ENCODE peak calls at places on chromosomes 13 and 19, in seven cellular contexts. One of them, this sample, is unnamed.

GRCh38 chr19:39953915-39954314 is 17.1 kb upstream of the PSMC4 start:
- DNase-seq in IMR-90: no peak
- DNase-seq in H1: no peak
- DNase-seq in mesendoderm: no peak
- DNase-seq in trophoblast cell: no peak
- DNase-seq in H9: no peak
- DNase-seq in mesenchymal stem cell: no peak
- DNase-seq in this sample: no peak

GRCh38 chr13:99693812-99694211 is 192.5 kb downstream of the TM9SF2 start:
- DNase-seq in mesenchymal stem cell: no peak
- DNase-seq in IMR-90: no peak
- DNase-seq in mesendoderm: no peak
- DNase-seq in H9: no peak
- DNase-seq in H1: no peak
- DNase-seq in trophoblast cell: no peak
- DNase-seq in this sample: no peak

GRCh38 chr19:40457953-40458596 is 7.5 kb downstream of the BLVRB start:
- DNase-seq in H1: no peak
- DNase-seq in mesenchymal stem cell: no peak
- DNase-seq in H9: no peak
- DNase-seq in mesendoderm: no peak
- DNase-seq in IMR-90: no peak
- DNase-seq in trophoblast cell: no peak
- DNase-seq in this sample: no peak

GRCh38 chr13:42549555-42549941 is 24.4 kb upstream of the TNFSF11 start:
- DNase-seq in H9: no peak
- DNase-seq in H1: no peak
- DNase-seq in trophoblast cell: no peak
- DNase-seq in IMR-90: no peak
- DNase-seq in mesenchymal stem cell: peak
- DNase-seq in mesendoderm: no peak
- DNase-seq in this sample: no peak

GRCh38 chr19:53519431-53519830 is 18.5 kb upstream of the ZNF331 start:
- DNase-seq in mesenchymal stem cell: no peak
- DNase-seq in H1: no peak
- DNase-seq in trophoblast cell: no peak
- DNase-seq in IMR-90: no peak
- DNase-seq in mesendoderm: no peak
- DNase-seq in H9: no peak
- DNase-seq in this sample: no peak

GRCh38 chr13:89375839-89376238 is 1704.7 kb downstream of the SLITRK5 start:
- DNase-seq in mesendoderm: no peak
- DNase-seq in H1: no peak
- DNase-seq in mesenchymal stem cell: peak
- DNase-seq in IMR-90: peak
- DNase-seq in H9: no peak
- DNase-seq in trophoblast cell: no peak
- DNase-seq in this sample: no peak

GRCh38 chr13:99860736-99861135 is 110.8 kb downstream of the ZIC5 start:
- DNase-seq in trophoblast cell: no peak
- DNase-seq in mesenchymal stem cell: no peak
- DNase-seq in IMR-90: no peak
- DNase-seq in mesendoderm: no peak
- DNase-seq in H9: no peak
- DNase-seq in H1: no peak
- DNase-seq in this sample: peak

GRCh38 chr13:108463365-108463764 is 166.0 kb upstream of the MYO16 start:
- DNase-seq in mesenchymal stem cell: peak
- DNase-seq in H9: no peak
- DNase-seq in IMR-90: peak
- DNase-seq in trophoblast cell: peak
- DNase-seq in mesendoderm: peak
- DNase-seq in H1: no peak
- DNase-seq in this sample: no peak

GRCh38 chr19:49473868-49474544 is at the start of gene FLT3LG:
- DNase-seq in IMR-90: peak
- DNase-seq in mesenchymal stem cell: peak
- DNase-seq in mesendoderm: no peak
- DNase-seq in trophoblast cell: peak
- DNase-seq in H9: peak
- DNase-seq in H1: peak
- DNase-seq in this sample: no peak

GRCh38 chr13:80235131-80235530 is 105.8 kb downstream of the SPRY2 start:
- DNase-seq in mesendoderm: no peak
- DNase-seq in mesenchymal stem cell: peak
- DNase-seq in H9: no peak
- DNase-seq in H1: no peak
- DNase-seq in IMR-90: no peak
- DNase-seq in trophoblast cell: no peak
- DNase-seq in this sample: no peak

GRCh38 chr13:41411536-41411935 is 45.8 kb upstream of the RGCC start:
- DNase-seq in H9: peak
- DNase-seq in H1: no peak
- DNase-seq in mesenchymal stem cell: peak
- DNase-seq in trophoblast cell: peak
- DNase-seq in mesendoderm: peak
- DNase-seq in IMR-90: peak
- DNase-seq in this sample: peak

GRCh38 chr13:84130739-84131138 is 248.5 kb upstream of the SLITRK1 start:
- DNase-seq in H1: no peak
- DNase-seq in trophoblast cell: no peak
- DNase-seq in IMR-90: no peak
- DNase-seq in mesenchymal stem cell: no peak
- DNase-seq in mesendoderm: no peak
- DNase-seq in H9: no peak
- DNase-seq in this sample: no peak

GRCh38 chr13:84132491-84132890 is 250.2 kb upstream of the SLITRK1 start:
- DNase-seq in mesenchymal stem cell: no peak
- DNase-seq in trophoblast cell: no peak
- DNase-seq in mesendoderm: peak
- DNase-seq in H9: no peak
- DNase-seq in IMR-90: no peak
- DNase-seq in H1: no peak
- DNase-seq in this sample: no peak

GRCh38 chr13:84131249-84131648 is 249.0 kb upstream of the SLITRK1 start:
- DNase-seq in mesenchymal stem cell: no peak
- DNase-seq in mesendoderm: no peak
- DNase-seq in IMR-90: no peak
- DNase-seq in H1: no peak
- DNase-seq in trophoblast cell: no peak
- DNase-seq in H9: no peak
- DNase-seq in this sample: no peak

GRCh38 chr13:84126671-84127171 is 244.4 kb upstream of the SLITRK1 start:
- DNase-seq in H1: no peak
- DNase-seq in IMR-90: no peak
- DNase-seq in trophoblast cell: no peak
- DNase-seq in mesenchymal stem cell: no peak
- DNase-seq in mesendoderm: no peak
- DNase-seq in H9: no peak
- DNase-seq in this sample: no peak

DNA sequence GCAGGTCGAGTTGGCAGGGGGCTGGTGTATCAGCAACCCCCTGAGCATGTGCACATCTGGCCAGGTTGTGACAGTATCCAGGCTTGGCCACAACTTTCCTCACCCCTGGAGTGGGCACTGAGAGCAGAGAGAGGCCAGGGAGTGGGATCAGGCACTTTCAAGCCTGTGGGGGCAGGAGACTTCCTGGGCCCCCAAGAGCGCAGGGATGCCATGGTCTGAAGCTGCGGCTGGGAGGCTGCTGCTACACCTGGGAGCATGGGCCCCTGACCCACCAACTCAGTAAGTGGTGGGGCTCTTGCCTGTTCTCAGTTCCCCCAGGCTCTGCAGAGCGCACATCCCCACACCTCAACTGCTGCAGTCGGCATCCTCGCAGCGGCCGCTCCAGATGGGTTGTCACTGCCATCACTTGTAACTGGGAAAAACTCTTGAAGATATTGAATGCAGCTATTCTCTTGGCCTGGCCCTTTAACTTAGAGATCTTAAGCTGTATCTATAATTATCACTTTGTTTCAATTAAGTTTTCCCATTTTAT is 245.4 kb upstream of the SLITRK1 start:
- DNase-seq in mesenchymal stem cell: no peak
- DNase-seq in trophoblast cell: no peak
- DNase-seq in mesendoderm: no peak
- DNase-seq in H9: no peak
- DNase-seq in H1: no peak
- DNase-seq in IMR-90: no peak
- DNase-seq in this sample: no peak
- H4K8ac ChIP-seq in mesenchymal stem cell: no peak
- H4K8ac ChIP-seq in trophoblast cell: no peak
- H4K8ac ChIP-seq in mesendoderm: no peak
- H4K8ac ChIP-seq in H9: no peak
- H4K8ac ChIP-seq in H1: peak
- H4K8ac ChIP-seq in IMR-90: no peak
- H4K8ac ChIP-seq in this sample: no peak

DNA sequence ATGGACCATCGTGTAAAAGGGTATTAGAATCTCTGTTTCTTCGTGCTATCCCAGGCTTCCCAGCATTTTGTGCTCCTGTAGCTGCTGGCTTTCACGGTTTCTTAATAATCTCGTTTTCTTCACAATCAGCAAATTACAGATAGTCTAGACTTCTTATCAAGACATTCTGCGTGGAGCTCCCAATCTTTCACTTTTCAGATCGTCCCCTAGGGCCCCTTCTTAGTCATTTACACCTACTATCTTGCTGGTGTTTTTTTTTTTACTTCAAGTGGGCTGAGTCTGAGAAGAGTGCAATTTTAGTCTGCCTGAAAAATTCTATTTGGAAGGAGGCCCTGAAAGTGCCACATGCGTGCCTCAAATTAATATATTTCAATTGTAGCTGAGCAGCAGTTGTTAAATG is 275.1 kb downstream of the SHISA2 start:
- DNase-seq in mesendoderm: peak
- DNase-seq in H1: no peak
- DNase-seq in H9: no peak
- DNase-seq in mesenchymal stem cell: no peak
- DNase-seq in IMR-90: no peak
- DNase-seq in trophoblast cell: no peak
- DNase-seq in this sample: no peak
- H4K8ac ChIP-seq in mesendoderm: no peak
- H4K8ac ChIP-seq in H1: no peak
- H4K8ac ChIP-seq in H9: no peak
- H4K8ac ChIP-seq in mesenchymal stem cell: no peak
- H4K8ac ChIP-seq in IMR-90: no peak
- H4K8ac ChIP-seq in trophoblast cell: no peak
- H4K8ac ChIP-seq in this sample: no peak

DNA sequence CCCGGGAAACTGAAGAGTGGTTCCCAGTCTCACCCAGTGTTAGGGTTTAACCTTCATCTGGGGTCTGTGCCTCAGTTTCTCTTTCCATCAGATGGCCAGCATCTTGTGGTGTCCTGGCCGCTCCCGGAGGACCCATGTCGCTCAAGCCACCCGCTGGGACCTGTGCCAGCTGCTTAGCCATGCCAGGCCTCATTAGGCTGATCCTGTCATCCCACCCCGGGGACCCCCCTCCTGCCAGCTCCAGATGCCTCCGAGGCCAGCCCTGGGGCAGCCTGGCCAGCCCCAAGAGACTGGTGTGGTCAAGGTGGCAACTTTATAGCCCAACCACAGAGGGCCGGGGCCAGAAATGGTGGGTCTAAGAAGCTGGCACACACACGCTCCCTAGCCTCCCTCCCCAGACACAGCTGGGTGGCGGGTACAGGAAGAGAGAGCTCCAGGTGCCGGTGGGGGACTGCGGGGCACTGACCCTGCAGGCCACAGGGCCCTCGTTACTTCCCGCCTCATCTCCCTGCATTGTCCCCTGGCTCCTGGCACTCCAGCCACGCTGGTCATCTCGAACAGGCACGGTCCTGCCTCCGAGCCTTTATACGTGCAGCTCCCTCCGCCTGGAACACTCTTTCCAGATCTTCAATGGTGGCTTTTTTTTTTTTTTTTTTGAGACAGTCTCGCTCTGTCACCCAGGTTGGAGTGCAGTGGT is 3.4 kb downstream of the NRTN start:
- DNase-seq in mesendoderm: no peak
- DNase-seq in trophoblast cell: no peak
- DNase-seq in IMR-90: no peak
- DNase-seq in mesenchymal stem cell: no peak
- DNase-seq in H9: no peak
- DNase-seq in H1: no peak
- DNase-seq in this sample: no peak
- H4K8ac ChIP-seq in mesendoderm: no peak
- H4K8ac ChIP-seq in trophoblast cell: no peak
- H4K8ac ChIP-seq in IMR-90: no peak
- H4K8ac ChIP-seq in mesenchymal stem cell: no peak
- H4K8ac ChIP-seq in H9: no peak
- H4K8ac ChIP-seq in H1: no peak
- H4K8ac ChIP-seq in this sample: no peak

GRCh38 chr19:18610245-18610555 is 2.5 kb upstream of the TMEM59L start:
- DNase-seq in H1: no peak
- DNase-seq in trophoblast cell: no peak
- DNase-seq in mesenchymal stem cell: no peak
- DNase-seq in mesendoderm: no peak
- DNase-seq in H9: no peak
- DNase-seq in IMR-90: no peak
- DNase-seq in this sample: no peak

GRCh38 chr19:18610556-18611326 is 1.9 kb upstream of the TMEM59L start:
- DNase-seq in mesendoderm: no peak
- DNase-seq in trophoblast cell: no peak
- DNase-seq in H1: peak
- DNase-seq in H9: peak
- DNase-seq in mesenchymal stem cell: no peak
- DNase-seq in IMR-90: no peak
- DNase-seq in this sample: no peak

GRCh38 chr19:18612051-18612771 is 459 bp upstream of the TMEM59L start:
- DNase-seq in trophoblast cell: no peak
- DNase-seq in H1: peak
- DNase-seq in mesendoderm: no peak
- DNase-seq in mesenchymal stem cell: no peak
- DNase-seq in IMR-90: no peak
- DNase-seq in H9: no peak
- DNase-seq in this sample: no peak

GRCh38 chr19:18612772-18613588 is at the start of gene TMEM59L:
- DNase-seq in H1: peak
- DNase-seq in H9: no peak
- DNase-seq in mesenchymal stem cell: no peak
- DNase-seq in mesendoderm: no peak
- DNase-seq in IMR-90: no peak
- DNase-seq in trophoblast cell: no peak
- DNase-seq in this sample: no peak

DNA sequence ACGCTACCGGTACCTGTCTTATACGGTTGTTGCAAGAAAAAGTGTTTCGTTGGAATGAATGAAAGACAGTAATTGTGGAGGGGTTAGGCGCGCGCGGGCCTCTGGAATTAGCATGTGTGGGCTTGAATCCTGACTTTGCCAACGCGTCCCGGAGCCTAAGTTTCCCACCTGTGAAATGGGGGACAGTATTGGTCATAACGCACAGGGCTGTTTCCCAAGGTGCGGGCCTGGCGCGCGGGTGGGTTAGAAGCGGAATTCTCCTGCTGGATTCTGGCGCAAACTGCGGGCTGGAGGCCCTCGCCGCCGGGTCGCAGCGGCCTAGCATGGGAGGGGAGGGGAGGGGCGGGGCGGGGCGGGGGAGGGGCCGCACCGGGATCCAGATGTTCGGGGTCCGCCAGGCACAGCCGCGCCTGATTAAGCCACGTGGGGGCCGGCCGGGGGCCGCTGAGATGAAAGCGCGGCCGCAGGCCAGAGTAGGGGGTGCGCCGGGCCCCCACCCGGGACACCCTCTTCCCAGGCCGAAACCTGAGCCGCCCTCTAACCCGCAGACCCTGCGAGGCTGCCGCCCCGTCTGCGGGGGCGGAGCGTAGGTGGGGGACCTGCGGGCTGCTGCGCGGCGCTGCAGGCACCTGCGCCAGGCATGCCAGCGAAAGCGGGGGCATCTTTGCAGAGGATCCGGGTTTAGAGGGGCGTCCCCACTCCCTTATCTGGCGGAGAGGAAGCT is 1.2 kb upstream of the TMEM59L start:
- DNase-seq in mesenchymal stem cell: no peak
- DNase-seq in H1: peak
- DNase-seq in trophoblast cell: peak
- DNase-seq in IMR-90: no peak
- DNase-seq in mesendoderm: peak
- DNase-seq in H9: peak
- DNase-seq in this sample: no peak
- H4K8ac ChIP-seq in mesenchymal stem cell: no peak
- H4K8ac ChIP-seq in H1: peak
- H4K8ac ChIP-seq in trophoblast cell: no peak
- H4K8ac ChIP-seq in IMR-90: no peak
- H4K8ac ChIP-seq in mesendoderm: no peak
- H4K8ac ChIP-seq in H9: no peak
- H4K8ac ChIP-seq in this sample: no peak

This sample was measured in neuronal stem cell.